ENCODE peak calls at places on chromosomes 6 and 20, in ten cellular contexts. One of them, this sample, is unnamed.

GRCh38 chr6:57316581-57317059 is 810 bp upstream of the PRIM2 start:
- DNase-seq in posterior vena cava: peak
- DNase-seq in stimulated activated CD4-positive, alpha-beta T cell treated with anti-CD3 and anti-CD28 coated beads, Interleukin-2, amount 100 ng/mL, for 48 hours: peak
- DNase-seq in immature natural killer cell: peak
- DNase-seq in non-pigmented ciliary epithelial cell: peak
- DNase-seq in SW 1271: peak
- DNase-seq in CD4-positive, CD25-positive, alpha-beta regulatory T cell: peak
- DNase-seq in NCI-H524: peak
- DNase-seq in NK-92 treated with Interleukin-12 subunit alpha and Interleukin-12 subunit beta, amount 100 ng/mL, for 24 hours: peak
- DNase-seq in bronchial epithelial cell: peak
- DNase-seq in this sample: peak

GRCh38 chr20:63790572-63791168 is 40.4 kb downstream of the ZBTB46 start:
- DNase-seq in NCI-H524: no peak
- DNase-seq in stimulated activated CD4-positive, alpha-beta T cell treated with anti-CD3 and anti-CD28 coated beads, Interleukin-2, amount 100 ng/mL, for 48 hours: no peak
- DNase-seq in CD4-positive, CD25-positive, alpha-beta regulatory T cell: no peak
- DNase-seq in bronchial epithelial cell: no peak
- DNase-seq in SW 1271: no peak
- DNase-seq in NK-92 treated with Interleukin-12 subunit alpha and Interleukin-12 subunit beta, amount 100 ng/mL, for 24 hours: no peak
- DNase-seq in immature natural killer cell: no peak
- DNase-seq in non-pigmented ciliary epithelial cell: no peak
- DNase-seq in posterior vena cava: no peak
- DNase-seq in this sample: no peak

GRCh38 chr6:111631930-111632460 is 26.3 kb upstream of the TRAF3IP2 start:
- DNase-seq in bronchial epithelial cell: no peak
- DNase-seq in stimulated activated CD4-positive, alpha-beta T cell treated with anti-CD3 and anti-CD28 coated beads, Interleukin-2, amount 100 ng/mL, for 48 hours: no peak
- DNase-seq in NK-92 treated with Interleukin-12 subunit alpha and Interleukin-12 subunit beta, amount 100 ng/mL, for 24 hours: no peak
- DNase-seq in SW 1271: no peak
- DNase-seq in immature natural killer cell: no peak
- DNase-seq in CD4-positive, CD25-positive, alpha-beta regulatory T cell: no peak
- DNase-seq in posterior vena cava: no peak
- DNase-seq in non-pigmented ciliary epithelial cell: no peak
- DNase-seq in NCI-H524: no peak
- DNase-seq in this sample: no peak

GRCh38 chr20:64051532-64052325 is 2.3 kb upstream of the SOX18 start:
- DNase-seq in stimulated activated CD4-positive, alpha-beta T cell treated with anti-CD3 and anti-CD28 coated beads, Interleukin-2, amount 100 ng/mL, for 48 hours: no peak
- DNase-seq in CD4-positive, CD25-positive, alpha-beta regulatory T cell: no peak
- DNase-seq in immature natural killer cell: no peak
- DNase-seq in SW 1271: no peak
- DNase-seq in non-pigmented ciliary epithelial cell: no peak
- DNase-seq in bronchial epithelial cell: no peak
- DNase-seq in NCI-H524: no peak
- DNase-seq in NK-92 treated with Interleukin-12 subunit alpha and Interleukin-12 subunit beta, amount 100 ng/mL, for 24 hours: no peak
- DNase-seq in posterior vena cava: peak
- DNase-seq in this sample: peak

GRCh38 chr6:113067612-113068262 is 720.6 kb downstream of the RFPL4B start:
- DNase-seq in bronchial epithelial cell: no peak
- DNase-seq in NCI-H524: no peak
- DNase-seq in NK-92 treated with Interleukin-12 subunit alpha and Interleukin-12 subunit beta, amount 100 ng/mL, for 24 hours: no peak
- DNase-seq in stimulated activated CD4-positive, alpha-beta T cell treated with anti-CD3 and anti-CD28 coated beads, Interleukin-2, amount 100 ng/mL, for 48 hours: no peak
- DNase-seq in non-pigmented ciliary epithelial cell: no peak
- DNase-seq in immature natural killer cell: no peak
- DNase-seq in posterior vena cava: no peak
- DNase-seq in CD4-positive, CD25-positive, alpha-beta regulatory T cell: no peak
- DNase-seq in SW 1271: no peak
- DNase-seq in this sample: no peak

GRCh38 chr6:100463685-100464161 is 998 bp downstream of the SIM1 start:
- DNase-seq in posterior vena cava: peak
- DNase-seq in bronchial epithelial cell: no peak
- DNase-seq in immature natural killer cell: no peak
- DNase-seq in SW 1271: no peak
- DNase-seq in non-pigmented ciliary epithelial cell: no peak
- DNase-seq in NCI-H524: peak
- DNase-seq in CD4-positive, CD25-positive, alpha-beta regulatory T cell: no peak
- DNase-seq in stimulated activated CD4-positive, alpha-beta T cell treated with anti-CD3 and anti-CD28 coated beads, Interleukin-2, amount 100 ng/mL, for 48 hours: no peak
- DNase-seq in NK-92 treated with Interleukin-12 subunit alpha and Interleukin-12 subunit beta, amount 100 ng/mL, for 24 hours: no peak
- DNase-seq in this sample: no peak

GRCh38 chr6:46376562-46376969 is 114.7 kb downstream of the RCAN2 start:
- DNase-seq in stimulated activated CD4-positive, alpha-beta T cell treated with anti-CD3 and anti-CD28 coated beads, Interleukin-2, amount 100 ng/mL, for 48 hours: no peak
- DNase-seq in NCI-H524: no peak
- DNase-seq in posterior vena cava: no peak
- DNase-seq in non-pigmented ciliary epithelial cell: no peak
- DNase-seq in bronchial epithelial cell: no peak
- DNase-seq in CD4-positive, CD25-positive, alpha-beta regulatory T cell: no peak
- DNase-seq in immature natural killer cell: peak
- DNase-seq in SW 1271: no peak
- DNase-seq in NK-92 treated with Interleukin-12 subunit alpha and Interleukin-12 subunit beta, amount 100 ng/mL, for 24 hours: peak
- DNase-seq in this sample: no peak

GRCh38 chr6:122692175-122692598 is 82.0 kb downstream of the PKIB start:
- DNase-seq in NCI-H524: no peak
- DNase-seq in stimulated activated CD4-positive, alpha-beta T cell treated with anti-CD3 and anti-CD28 coated beads, Interleukin-2, amount 100 ng/mL, for 48 hours: no peak
- DNase-seq in non-pigmented ciliary epithelial cell: no peak
- DNase-seq in NK-92 treated with Interleukin-12 subunit alpha and Interleukin-12 subunit beta, amount 100 ng/mL, for 24 hours: no peak
- DNase-seq in CD4-positive, CD25-positive, alpha-beta regulatory T cell: no peak
- DNase-seq in bronchial epithelial cell: no peak
- DNase-seq in posterior vena cava: no peak
- DNase-seq in SW 1271: no peak
- DNase-seq in immature natural killer cell: no peak
- DNase-seq in this sample: no peak

GRCh38 chr6:110509617-110510231 is 33.3 kb upstream of the SLC22A16 start:
- DNase-seq in CD4-positive, CD25-positive, alpha-beta regulatory T cell: no peak
- DNase-seq in NCI-H524: no peak
- DNase-seq in NK-92 treated with Interleukin-12 subunit alpha and Interleukin-12 subunit beta, amount 100 ng/mL, for 24 hours: no peak
- DNase-seq in immature natural killer cell: no peak
- DNase-seq in stimulated activated CD4-positive, alpha-beta T cell treated with anti-CD3 and anti-CD28 coated beads, Interleukin-2, amount 100 ng/mL, for 48 hours: no peak
- DNase-seq in SW 1271: peak
- DNase-seq in non-pigmented ciliary epithelial cell: peak
- DNase-seq in bronchial epithelial cell: peak
- DNase-seq in posterior vena cava: no peak
- DNase-seq in this sample: no peak

GRCh38 chr6:159110013-159110412 is 59.2 kb upstream of the FNDC1 start:
- DNase-seq in bronchial epithelial cell: peak
- DNase-seq in SW 1271: no peak
- DNase-seq in NK-92 treated with Interleukin-12 subunit alpha and Interleukin-12 subunit beta, amount 100 ng/mL, for 24 hours: no peak
- DNase-seq in immature natural killer cell: peak
- DNase-seq in NCI-H524: peak
- DNase-seq in CD4-positive, CD25-positive, alpha-beta regulatory T cell: peak
- DNase-seq in posterior vena cava: no peak
- DNase-seq in stimulated activated CD4-positive, alpha-beta T cell treated with anti-CD3 and anti-CD28 coated beads, Interleukin-2, amount 100 ng/mL, for 48 hours: peak
- DNase-seq in non-pigmented ciliary epithelial cell: no peak
- DNase-seq in this sample: no peak

GRCh38 chr6:106005954-106006353 is 80.2 kb upstream of the PRDM1 start:
- DNase-seq in NCI-H524: no peak
- DNase-seq in CD4-positive, CD25-positive, alpha-beta regulatory T cell: no peak
- DNase-seq in stimulated activated CD4-positive, alpha-beta T cell treated with anti-CD3 and anti-CD28 coated beads, Interleukin-2, amount 100 ng/mL, for 48 hours: no peak
- DNase-seq in non-pigmented ciliary epithelial cell: no peak
- DNase-seq in SW 1271: no peak
- DNase-seq in NK-92 treated with Interleukin-12 subunit alpha and Interleukin-12 subunit beta, amount 100 ng/mL, for 24 hours: no peak
- DNase-seq in posterior vena cava: no peak
- DNase-seq in immature natural killer cell: no peak
- DNase-seq in bronchial epithelial cell: no peak
- DNase-seq in this sample: no peak

GRCh38 chr20:42701948-42702347 is 487.8 kb downstream of the PTPRT start:
- DNase-seq in stimulated activated CD4-positive, alpha-beta T cell treated with anti-CD3 and anti-CD28 coated beads, Interleukin-2, amount 100 ng/mL, for 48 hours: no peak
- DNase-seq in bronchial epithelial cell: no peak
- DNase-seq in NK-92 treated with Interleukin-12 subunit alpha and Interleukin-12 subunit beta, amount 100 ng/mL, for 24 hours: no peak
- DNase-seq in NCI-H524: no peak
- DNase-seq in posterior vena cava: no peak
- DNase-seq in SW 1271: no peak
- DNase-seq in CD4-positive, CD25-positive, alpha-beta regulatory T cell: no peak
- DNase-seq in immature natural killer cell: no peak
- DNase-seq in non-pigmented ciliary epithelial cell: no peak
- DNase-seq in this sample: no peak

GRCh38 chr6:111105578-111105977 is 18.3 kb downstream of the SLC16A10 start:
- DNase-seq in NCI-H524: no peak
- DNase-seq in CD4-positive, CD25-positive, alpha-beta regulatory T cell: no peak
- DNase-seq in SW 1271: no peak
- DNase-seq in bronchial epithelial cell: peak
- DNase-seq in non-pigmented ciliary epithelial cell: no peak
- DNase-seq in NK-92 treated with Interleukin-12 subunit alpha and Interleukin-12 subunit beta, amount 100 ng/mL, for 24 hours: no peak
- DNase-seq in stimulated activated CD4-positive, alpha-beta T cell treated with anti-CD3 and anti-CD28 coated beads, Interleukin-2, amount 100 ng/mL, for 48 hours: no peak
- DNase-seq in immature natural killer cell: no peak
- DNase-seq in posterior vena cava: no peak
- DNase-seq in this sample: peak

GRCh38 chr6:111157412-111157811 is 70.1 kb downstream of the SLC16A10 start:
- DNase-seq in NK-92 treated with Interleukin-12 subunit alpha and Interleukin-12 subunit beta, amount 100 ng/mL, for 24 hours: no peak
- DNase-seq in non-pigmented ciliary epithelial cell: no peak
- DNase-seq in CD4-positive, CD25-positive, alpha-beta regulatory T cell: no peak
- DNase-seq in bronchial epithelial cell: no peak
- DNase-seq in immature natural killer cell: no peak
- DNase-seq in NCI-H524: no peak
- DNase-seq in stimulated activated CD4-positive, alpha-beta T cell treated with anti-CD3 and anti-CD28 coated beads, Interleukin-2, amount 100 ng/mL, for 48 hours: no peak
- DNase-seq in SW 1271: no peak
- DNase-seq in posterior vena cava: no peak
- DNase-seq in this sample: no peak

GRCh38 chr6:33276864-33277662 is at the start of gene B3GALT4:
- DNase-seq in NK-92 treated with Interleukin-12 subunit alpha and Interleukin-12 subunit beta, amount 100 ng/mL, for 24 hours: peak
- DNase-seq in stimulated activated CD4-positive, alpha-beta T cell treated with anti-CD3 and anti-CD28 coated beads, Interleukin-2, amount 100 ng/mL, for 48 hours: peak
- DNase-seq in posterior vena cava: peak
- DNase-seq in non-pigmented ciliary epithelial cell: no peak
- DNase-seq in CD4-positive, CD25-positive, alpha-beta regulatory T cell: peak
- DNase-seq in NCI-H524: peak
- DNase-seq in immature natural killer cell: peak
- DNase-seq in SW 1271: peak
- DNase-seq in bronchial epithelial cell: peak
- DNase-seq in this sample: peak

GRCh38 chr6:41036601-41037000 is 2.4 kb downstream of the UNC5CL start:
- DNase-seq in SW 1271: no peak
- DNase-seq in stimulated activated CD4-positive, alpha-beta T cell treated with anti-CD3 and anti-CD28 coated beads, Interleukin-2, amount 100 ng/mL, for 48 hours: no peak
- DNase-seq in NK-92 treated with Interleukin-12 subunit alpha and Interleukin-12 subunit beta, amount 100 ng/mL, for 24 hours: no peak
- DNase-seq in non-pigmented ciliary epithelial cell: no peak
- DNase-seq in bronchial epithelial cell: peak
- DNase-seq in posterior vena cava: no peak
- DNase-seq in immature natural killer cell: no peak
- DNase-seq in NCI-H524: no peak
- DNase-seq in CD4-positive, CD25-positive, alpha-beta regulatory T cell: no peak
- DNase-seq in this sample: no peak

GRCh38 chr20:10786678-10787077 is 112.9 kb upstream of the JAG1 start:
- DNase-seq in bronchial epithelial cell: no peak
- DNase-seq in SW 1271: no peak
- DNase-seq in posterior vena cava: no peak
- DNase-seq in stimulated activated CD4-positive, alpha-beta T cell treated with anti-CD3 and anti-CD28 coated beads, Interleukin-2, amount 100 ng/mL, for 48 hours: no peak
- DNase-seq in NK-92 treated with Interleukin-12 subunit alpha and Interleukin-12 subunit beta, amount 100 ng/mL, for 24 hours: no peak
- DNase-seq in immature natural killer cell: no peak
- DNase-seq in CD4-positive, CD25-positive, alpha-beta regulatory T cell: no peak
- DNase-seq in NCI-H524: no peak
- DNase-seq in non-pigmented ciliary epithelial cell: no peak
- DNase-seq in this sample: no peak

GRCh38 chr6:142542704-142543233 is 241.0 kb downstream of the ADGRG6 start:
- DNase-seq in NK-92 treated with Interleukin-12 subunit alpha and Interleukin-12 subunit beta, amount 100 ng/mL, for 24 hours: no peak
- DNase-seq in NCI-H524: no peak
- DNase-seq in stimulated activated CD4-positive, alpha-beta T cell treated with anti-CD3 and anti-CD28 coated beads, Interleukin-2, amount 100 ng/mL, for 48 hours: no peak
- DNase-seq in SW 1271: no peak
- DNase-seq in immature natural killer cell: no peak
- DNase-seq in non-pigmented ciliary epithelial cell: peak
- DNase-seq in posterior vena cava: peak
- DNase-seq in bronchial epithelial cell: peak
- DNase-seq in CD4-positive, CD25-positive, alpha-beta regulatory T cell: no peak
- DNase-seq in this sample: peak

GRCh38 chr20:51388227-51388626 is 154.3 kb downstream of the NFATC2 start:
- DNase-seq in immature natural killer cell: no peak
- DNase-seq in posterior vena cava: no peak
- DNase-seq in NK-92 treated with Interleukin-12 subunit alpha and Interleukin-12 subunit beta, amount 100 ng/mL, for 24 hours: no peak
- DNase-seq in NCI-H524: no peak
- DNase-seq in stimulated activated CD4-positive, alpha-beta T cell treated with anti-CD3 and anti-CD28 coated beads, Interleukin-2, amount 100 ng/mL, for 48 hours: no peak
- DNase-seq in non-pigmented ciliary epithelial cell: no peak
- DNase-seq in CD4-positive, CD25-positive, alpha-beta regulatory T cell: no peak
- DNase-seq in SW 1271: no peak
- DNase-seq in bronchial epithelial cell: peak
- DNase-seq in this sample: no peak

GRCh38 chr6:109165392-109165964 is 70.2 kb downstream of the CEP57L1 start:
- DNase-seq in stimulated activated CD4-positive, alpha-beta T cell treated with anti-CD3 and anti-CD28 coated beads, Interleukin-2, amount 100 ng/mL, for 48 hours: no peak
- DNase-seq in NCI-H524: no peak
- DNase-seq in posterior vena cava: no peak
- DNase-seq in non-pigmented ciliary epithelial cell: peak
- DNase-seq in CD4-positive, CD25-positive, alpha-beta regulatory T cell: no peak
- DNase-seq in SW 1271: no peak
- DNase-seq in immature natural killer cell: no peak
- DNase-seq in NK-92 treated with Interleukin-12 subunit alpha and Interleukin-12 subunit beta, amount 100 ng/mL, for 24 hours: no peak
- DNase-seq in bronchial epithelial cell: peak
- DNase-seq in this sample: no peak

GRCh38 chr6:120805267-120805666 is 529.0 kb downstream of the TBC1D32 start:
- DNase-seq in SW 1271: no peak
- DNase-seq in NCI-H524: no peak
- DNase-seq in immature natural killer cell: no peak
- DNase-seq in posterior vena cava: no peak
- DNase-seq in non-pigmented ciliary epithelial cell: peak
- DNase-seq in CD4-positive, CD25-positive, alpha-beta regulatory T cell: no peak
- DNase-seq in NK-92 treated with Interleukin-12 subunit alpha and Interleukin-12 subunit beta, amount 100 ng/mL, for 24 hours: no peak
- DNase-seq in stimulated activated CD4-positive, alpha-beta T cell treated with anti-CD3 and anti-CD28 coated beads, Interleukin-2, amount 100 ng/mL, for 48 hours: no peak
- DNase-seq in bronchial epithelial cell: peak
- DNase-seq in this sample: no peak

GRCh38 chr6:119182875-119183274 is 104.4 kb upstream of the FAM184A start:
- DNase-seq in immature natural killer cell: no peak
- DNase-seq in bronchial epithelial cell: no peak
- DNase-seq in non-pigmented ciliary epithelial cell: no peak
- DNase-seq in CD4-positive, CD25-positive, alpha-beta regulatory T cell: no peak
- DNase-seq in stimulated activated CD4-positive, alpha-beta T cell treated with anti-CD3 and anti-CD28 coated beads, Interleukin-2, amount 100 ng/mL, for 48 hours: no peak
- DNase-seq in NCI-H524: no peak
- DNase-seq in SW 1271: no peak
- DNase-seq in NK-92 treated with Interleukin-12 subunit alpha and Interleukin-12 subunit beta, amount 100 ng/mL, for 24 hours: no peak
- DNase-seq in posterior vena cava: no peak
- DNase-seq in this sample: no peak

GRCh38 chr20:47276856-47277541 is 79.5 kb downstream of the ZMYND8 start:
- DNase-seq in bronchial epithelial cell: no peak
- DNase-seq in SW 1271: no peak
- DNase-seq in NCI-H524: no peak
- DNase-seq in immature natural killer cell: no peak
- DNase-seq in posterior vena cava: peak
- DNase-seq in NK-92 treated with Interleukin-12 subunit alpha and Interleukin-12 subunit beta, amount 100 ng/mL, for 24 hours: no peak
- DNase-seq in non-pigmented ciliary epithelial cell: no peak
- DNase-seq in stimulated activated CD4-positive, alpha-beta T cell treated with anti-CD3 and anti-CD28 coated beads, Interleukin-2, amount 100 ng/mL, for 48 hours: no peak
- DNase-seq in CD4-positive, CD25-positive, alpha-beta regulatory T cell: no peak
- DNase-seq in this sample: peak

GRCh38 chr6:89564752-89565427 is 73.7 kb downstream of the LYRM2 start:
- DNase-seq in CD4-positive, CD25-positive, alpha-beta regulatory T cell: no peak
- DNase-seq in immature natural killer cell: no peak
- DNase-seq in non-pigmented ciliary epithelial cell: no peak
- DNase-seq in bronchial epithelial cell: peak
- DNase-seq in stimulated activated CD4-positive, alpha-beta T cell treated with anti-CD3 and anti-CD28 coated beads, Interleukin-2, amount 100 ng/mL, for 48 hours: no peak
- DNase-seq in SW 1271: no peak
- DNase-seq in NCI-H524: no peak
- DNase-seq in NK-92 treated with Interleukin-12 subunit alpha and Interleukin-12 subunit beta, amount 100 ng/mL, for 24 hours: no peak
- DNase-seq in posterior vena cava: no peak
- DNase-seq in this sample: no peak

GRCh38 chr6:45126033-45126432 is 202.1 kb upstream of the RUNX2 start:
- DNase-seq in immature natural killer cell: no peak
- DNase-seq in posterior vena cava: no peak
- DNase-seq in NK-92 treated with Interleukin-12 subunit alpha and Interleukin-12 subunit beta, amount 100 ng/mL, for 24 hours: no peak
- DNase-seq in CD4-positive, CD25-positive, alpha-beta regulatory T cell: no peak
- DNase-seq in SW 1271: no peak
- DNase-seq in stimulated activated CD4-positive, alpha-beta T cell treated with anti-CD3 and anti-CD28 coated beads, Interleukin-2, amount 100 ng/mL, for 48 hours: no peak
- DNase-seq in bronchial epithelial cell: no peak
- DNase-seq in non-pigmented ciliary epithelial cell: no peak
- DNase-seq in NCI-H524: no peak
- DNase-seq in this sample: no peak

GRCh38 chr20:16205505-16205904 is 367.7 kb downstream of the KIF16B start:
- DNase-seq in bronchial epithelial cell: peak
- DNase-seq in posterior vena cava: no peak
- DNase-seq in stimulated activated CD4-positive, alpha-beta T cell treated with anti-CD3 and anti-CD28 coated beads, Interleukin-2, amount 100 ng/mL, for 48 hours: no peak
- DNase-seq in NK-92 treated with Interleukin-12 subunit alpha and Interleukin-12 subunit beta, amount 100 ng/mL, for 24 hours: no peak
- DNase-seq in CD4-positive, CD25-positive, alpha-beta regulatory T cell: no peak
- DNase-seq in SW 1271: no peak
- DNase-seq in NCI-H524: no peak
- DNase-seq in non-pigmented ciliary epithelial cell: no peak
- DNase-seq in immature natural killer cell: no peak
- DNase-seq in this sample: no peak

GRCh38 chr6:131061041-131061770 is 1.8 kb downstream of the EPB41L2 start:
- DNase-seq in NCI-H524: no peak
- DNase-seq in SW 1271: no peak
- DNase-seq in non-pigmented ciliary epithelial cell: no peak
- DNase-seq in posterior vena cava: no peak
- DNase-seq in CD4-positive, CD25-positive, alpha-beta regulatory T cell: no peak
- DNase-seq in immature natural killer cell: no peak
- DNase-seq in bronchial epithelial cell: no peak
- DNase-seq in stimulated activated CD4-positive, alpha-beta T cell treated with anti-CD3 and anti-CD28 coated beads, Interleukin-2, amount 100 ng/mL, for 48 hours: no peak
- DNase-seq in NK-92 treated with Interleukin-12 subunit alpha and Interleukin-12 subunit beta, amount 100 ng/mL, for 24 hours: no peak
- DNase-seq in this sample: no peak

GRCh38 chr20:5845686-5846651 is 95.8 kb downstream of the SHLD1 start:
- DNase-seq in CD4-positive, CD25-positive, alpha-beta regulatory T cell: peak
- DNase-seq in non-pigmented ciliary epithelial cell: no peak
- DNase-seq in posterior vena cava: no peak
- DNase-seq in NCI-H524: peak
- DNase-seq in stimulated activated CD4-positive, alpha-beta T cell treated with anti-CD3 and anti-CD28 coated beads, Interleukin-2, amount 100 ng/mL, for 48 hours: no peak
- DNase-seq in bronchial epithelial cell: peak
- DNase-seq in immature natural killer cell: no peak
- DNase-seq in SW 1271: no peak
- DNase-seq in NK-92 treated with Interleukin-12 subunit alpha and Interleukin-12 subunit beta, amount 100 ng/mL, for 24 hours: no peak
- DNase-seq in this sample: no peak

This sample was measured in left ventricle myocardium superior.